ENCODE peak calls at places on chromosomes 3 and 15, in ten cellular contexts. Y, R, W, V, I, C, T, Z, G and Q are unnamed samples.

GRCh38 chr15:59918994-59919951 is 84.8 kb upstream of the FOXB1 start:
- DNase-seq in Y (peak), R (no peak), W (no peak), V (no peak), I (no peak), C (peak), T (no peak), Z (peak), G (no peak), Q (no peak)

GRCh38 chr3:25033407-25034029 is 394.5 kb upstream of the RARB start:
- DNase-seq in Y (no peak), R (no peak), W (no peak), V (peak), I (peak), C (peak), T (peak), Z (no peak), G (peak), Q (no peak)

GRCh38 chr3:12513694-12514446 is 29.6 kb downstream of the TSEN2 start:
- DNase-seq in Y (no peak), R (no peak), W (no peak), V (peak), I (no peak), C (no peak), T (no peak), Z (no peak), G (no peak), Q (no peak)

GRCh38 chr3:185824467-185825378 is at the start of gene IGF2BP2:
- DNase-seq in Y (no peak), R (no peak), W (no peak), V (peak), I (peak), C (peak), T (peak), Z (no peak), G (peak), Q (peak)

GRCh38 chr3:103295974-103296570 is 861.3 kb downstream of the ZPLD1 start:
- DNase-seq in Y (no peak), R (no peak), W (no peak), V (no peak), I (no peak), C (peak), T (peak), Z (peak), G (peak), Q (no peak)

GRCh38 chr15:66312144-66312543 is 18.8 kb downstream of the DIS3L start:
- DNase-seq in Y (no peak), R (no peak), W (no peak), V (no peak), I (no peak), C (no peak), T (no peak), Z (no peak), G (no peak), Q (no peak)

GRCh38 chr15:87609474-87609873 is 647.1 kb downstream of the NTRK3 start:
- DNase-seq in Y (no peak), R (no peak), W (peak), V (no peak), I (no peak), C (peak), T (no peak), Z (peak), G (no peak), Q (no peak)

GRCh38 chr3:123046262-123046873 is 18.8 kb upstream of the SEMA5B start:
- DNase-seq in Y (no peak), R (no peak), W (no peak), V (no peak), I (no peak), C (no peak), T (no peak), Z (no peak), G (no peak), Q (no peak)

GRCh38 chr15:42264790-42265189 is 8.2 kb upstream of the GANC start:
- DNase-seq in Y (no peak), R (no peak), W (no peak), V (no peak), I (no peak), C (no peak), T (no peak), Z (no peak), G (no peak), Q (no peak)

GRCh38 chr3:83523470-83524073 is 1435.2 kb upstream of the CADM2 start:
- DNase-seq in Y (no peak), R (no peak), W (no peak), V (no peak), I (peak), C (peak), T (peak), Z (no peak), G (peak), Q (no peak)